ENCODE peak calls at places on chromosomes 4 and X, in five cellular contexts. P is GM19239; Y is EH; J is mesothelial cell of epicardium; Q is naive thymus-derived CD8-positive, alpha-beta T cell. B is an unnamed sample.

GRCh38 chr4:113476800-113477199 is 284.7 kb downstream of the CAMK2D start:
- DNase-seq in P (no peak), Y (peak; percentile 35), J (no peak), Q (no peak), B (no peak)

GRCh38 chrX:115388879-115389278 is 99.4 kb downstream of the LUZP4 start:
- DNase-seq in P (no peak), Y (no peak), J (no peak), Q (no peak), B (no peak)

GRCh38 chr4:40507977-40508376 is 121.7 kb downstream of the RBM47 start:
- DNase-seq in P (no peak), Y (no peak), J (no peak), Q (no peak), B (no peak)

GRCh38 chrX:138287200-138287865 is 424.2 kb downstream of the FGF13 start:
- DNase-seq in P (no peak), Y (no peak), J (no peak), Q (no peak), B (no peak)

GRCh38 chr4:24322986-24323385 is 261.4 kb downstream of the DHX15 start:
- DNase-seq in P (no peak), Y (no peak), J (no peak), Q (no peak), B (no peak)

GRCh38 chr4:99221980-99222379 is 2.9 kb upstream of the ADH6 start:
- DNase-seq in P (no peak), Y (peak; percentile 14), J (no peak), Q (no peak), B (no peak)

GRCh38 chr4:128387600-128388351 is 100.2 kb upstream of the PGRMC2 start:
- DNase-seq in P (no peak), Y (peak; percentile 71), J (no peak), Q (no peak), B (no peak)

GRCh38 chrX:5306654-5307121 is 922.0 kb downstream of the NLGN4X start:
- DNase-seq in P (no peak), Y (no peak), J (no peak), Q (no peak), B (no peak)

GRCh38 chr4:25320374-25321172 is 8.0 kb downstream of the ZCCHC4 start:
- DNase-seq in P (no peak), Y (peak; percentile 67), J (no peak), Q (no peak), B (no peak)

GRCh38 chr4:126215759-126216158 is 901.0 kb downstream of the FAT4 start:
- DNase-seq in P (no peak), Y (no peak), J (no peak), Q (no peak), B (no peak)

GRCh38 chr4:114807759-114808404 is 209.3 kb downstream of the UGT8 start:
- DNase-seq in P (peak; percentile 28), Y (peak; percentile 32), J (no peak), Q (no peak), B (peak; percentile 14)

GRCh38 chrX:141701081-141701480 is 2.5 kb upstream of the SPANXD start:
- DNase-seq in P (no peak), Y (peak; percentile 15), J (no peak), Q (no peak), B (no peak)

GRCh38 chrX:77918568-77918967 is 8.1 kb downstream of the ATP7A start:
- DNase-seq in P (no peak), Y (peak; percentile 21), J (no peak), Q (no peak), B (no peak)

GRCh38 chr4:124459922-124460301 is 252.6 kb downstream of the ANKRD50 start:
- DNase-seq in P (no peak), Y (no peak), J (no peak), Q (no peak), B (no peak)

GRCh38 chr4:38856046-38856445 is 571 bp downstream of the TLR6 start:
- DNase-seq in P (no peak), Y (no peak), J (no peak), Q (no peak), B (no peak)

GRCh38 chrX:151735219-151735618 is 673 bp downstream of the CNGA2 start:
- DNase-seq in P (no peak), Y (no peak), J (no peak), Q (no peak), B (no peak)

GRCh38 chrX:46913710-46914109 is 1.5 kb downstream of the JADE3 start:
- DNase-seq in P (no peak), Y (peak; percentile 40), J (no peak), Q (no peak), B (no peak)

GRCh38 chr4:134490863-134491262 is 289.3 kb upstream of the PABPC4L start:
- DNase-seq in P (no peak), Y (no peak), J (no peak), Q (no peak), B (no peak)

GRCh38 chr4:137125011-137125410 is 407.3 kb downstream of the PCDH18 start:
- DNase-seq in P (no peak), Y (peak; percentile 85), J (no peak), Q (no peak), B (no peak)

GRCh38 chrX:82711432-82711831 is 796.7 kb upstream of the POU3F4 start:
- DNase-seq in P (no peak), Y (no peak), J (no peak), Q (no peak), B (no peak)

GRCh38 chr4:78689224-78689623 is 86.9 kb upstream of the BMP2K start:
- DNase-seq in P (no peak), Y (peak; percentile 30), J (no peak), Q (no peak), B (no peak)

GRCh38 chrX:2781698-2782097 is 29.9 kb downstream of the XG start:
- DNase-seq in P (no peak), Y (no peak), J (no peak), Q (no peak), B (no peak)

GRCh38 chr4:84496356-84497219 is 2.5 kb downstream of the NKX6-1 start:
- DNase-seq in P (no peak), Y (no peak), J (no peak), Q (no peak), B (no peak)

GRCh38 chr4:32824321-32824720 is 2104.2 kb downstream of the PCDH7 start:
- DNase-seq in P (no peak), Y (no peak), J (no peak), Q (no peak), B (no peak)

GRCh38 chr4:101885574-101885973 is 95.0 kb downstream of the BANK1 start:
- DNase-seq in P (no peak), Y (no peak), J (no peak), Q (no peak), B (no peak)

GRCh38 chr4:37662861-37663390 is 23.2 kb downstream of the RELL1 start:
- DNase-seq in P (no peak), Y (peak; percentile 13), J (no peak), Q (no peak), B (no peak)

GRCh38 chr4:1793940-1794808 is 1.1 kb downstream of the FGFR3 start:
- DNase-seq in P (no peak), Y (peak; percentile 22), J (no peak), Q (no peak), B (no peak)

GRCh38 chr4:72375050-72375736 is 193.8 kb downstream of the ADAMTS3 start:
- DNase-seq in P (no peak), Y (peak; percentile 97), J (no peak), Q (no peak), B (no peak)

GRCh38 chrX:101230636-101231035 is 11.1 kb downstream of the DRP2 start:
- DNase-seq in P (no peak), Y (peak; percentile 73), J (no peak), Q (no peak), B (no peak)

GRCh38 chrX:138946941-138947340 is 235.4 kb upstream of the FGF13 start:
- DNase-seq in P (no peak), Y (no peak), J (no peak), Q (no peak), B (no peak)

GRCh38 chr4:39976141-39976944 is 1.4 kb downstream of the PDS5A start:
- DNase-seq in P (peak; percentile 61), Y (peak; percentile 84), J (peak; percentile 41), Q (peak; percentile 64), B (peak; percentile 44)

GRCh38 chr4:147207941-147208340 is 262.3 kb upstream of the TTC29 start:
- DNase-seq in P (no peak), Y (peak; percentile 24), J (no peak), Q (no peak), B (no peak)

GRCh38 chr4:182533948-182534347 is 290.7 kb downstream of the TENM3 start:
- DNase-seq in P (no peak), Y (peak; percentile 50), J (no peak), Q (no peak), B (no peak)